ENCODE peak calls at places on chromosomes 7 and 10, in six cellular contexts. A is endothelial cell of umbilical vein, H is transverse colon, M is uterus, X is ovary, J is esophagus squamous epithelium. Q is an unnamed sample.

GRCh38 chr10:51743146-51743545 is 43.8 kb upstream of the CSTF2T start:
- DNase-seq in A (no peak), X (no peak), M (no peak), H (no peak), J (no peak), Q (no peak)

GRCh38 chr7:74479961-74480829 is 26.5 kb downstream of the GTF2IRD1 start:
- DNase-seq in X (peak), H (peak), A (peak), J (no peak), M (peak), Q (peak)

GRCh38 chr10:12784646-12785045 is 216.9 kb downstream of the CCDC3 start:
- DNase-seq in J (no peak), X (no peak), H (no peak), A (no peak), M (no peak), Q (no peak)

GRCh38 chr10:132654121-132654571 is 116.6 kb downstream of the INPP5A start:
- DNase-seq in X (peak), M (no peak), A (no peak), J (no peak), H (no peak), Q (no peak)

GRCh38 chr10:118290471-118290995 is 51.6 kb downstream of the FAM204A start:
- DNase-seq in H (no peak), A (no peak), M (no peak), X (no peak), J (no peak), Q (no peak)

GRCh38 chr7:522071-522937 is 2.7 kb upstream of the PDGFA start:
- DNase-seq in H (peak), J (no peak), X (peak), A (peak), M (peak), Q (no peak)

GRCh38 chr10:71621783-71622526 is 97.6 kb downstream of the C10orf105 start:
- DNase-seq in H (no peak), J (no peak), A (no peak), M (peak), X (peak), Q (no peak)

GRCh38 chr10:70404906-70405824 is 1.2 kb downstream of the EIF4EBP2 start:
- DNase-seq in M (peak), A (peak), J (no peak), X (peak), H (peak), Q (peak)

GRCh38 chr10:35191523-35191922 is 64.9 kb downstream of the CREM start:
- DNase-seq in X (no peak), J (no peak), M (no peak), A (peak), H (peak), Q (no peak)

GRCh38 chr10:99784025-99784730 is 1.7 kb downstream of the ABCC2 start:
- DNase-seq in H (no peak), X (no peak), A (peak), J (no peak), M (no peak), Q (no peak)

GRCh38 chr7:40147371-40148246 is 12.8 kb downstream of the SUGCT start:
- DNase-seq in A (no peak), J (no peak), X (no peak), M (no peak), H (no peak), Q (no peak)

GRCh38 chr7:46932656-46933424 is 649.1 kb downstream of the TNS3 start:
- DNase-seq in X (no peak), M (peak), A (peak), J (no peak), H (no peak), Q (no peak)

GRCh38 chr7:117982071-117983055 is 109.1 kb upstream of the CTTNBP2 start:
- DNase-seq in H (peak), A (peak), M (peak), X (no peak), J (no peak), Q (no peak)

GRCh38 chr7:77799078-77799964 is 748 bp downstream of the PHTF2 start:
- DNase-seq in A (peak), M (peak), H (peak), X (peak), J (no peak), Q (peak)

GRCh38 chr7:888081-889024 is 12.0 kb downstream of the GET4 start:
- DNase-seq in J (no peak), X (no peak), M (no peak), A (no peak), H (no peak), Q (no peak)

GRCh38 chr7:55526770-55527169 is 45.5 kb downstream of the VOPP1 start:
- DNase-seq in H (no peak), J (no peak), A (no peak), X (no peak), M (no peak), Q (no peak)

DNA sequence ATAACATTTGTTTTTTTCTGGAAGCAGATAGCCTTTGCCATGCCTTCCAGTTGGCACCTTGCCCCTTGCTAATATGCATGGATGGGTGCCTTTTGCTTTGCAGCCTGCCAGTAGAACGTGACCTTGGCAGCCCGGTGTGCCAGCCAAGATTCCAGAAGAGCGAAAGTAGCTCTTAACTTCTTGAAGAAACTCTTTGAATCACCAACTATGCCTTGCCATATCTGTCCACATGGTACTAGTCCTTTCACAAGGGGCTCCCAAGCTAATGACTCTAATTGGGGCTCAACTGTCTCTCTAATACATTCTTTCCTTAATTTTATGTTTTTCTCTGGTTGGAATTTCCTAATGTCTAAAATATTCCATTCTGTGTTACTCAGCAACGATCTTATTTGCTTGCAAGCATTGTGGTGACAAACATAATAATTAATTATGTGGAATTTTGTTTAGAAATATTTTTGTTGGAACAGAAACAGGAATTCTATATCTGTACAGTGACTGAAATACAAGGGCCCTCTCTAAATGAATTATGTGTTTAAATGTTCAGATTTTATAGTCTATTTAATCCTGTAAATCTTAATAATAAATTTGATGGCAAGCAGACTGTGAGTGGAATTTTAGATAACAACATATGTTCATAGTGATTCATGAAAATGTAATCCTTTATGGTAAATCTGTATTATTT is 45.8 kb downstream of the HDAC9 start:
- DNase-seq in H (no peak), J (no peak), M (peak), A (peak), X (peak), Q (no peak)
- H3K4me3 ChIP-seq in H (no peak), J (no peak), M (no peak), A (no peak), X (no peak), Q (no peak)

DNA sequence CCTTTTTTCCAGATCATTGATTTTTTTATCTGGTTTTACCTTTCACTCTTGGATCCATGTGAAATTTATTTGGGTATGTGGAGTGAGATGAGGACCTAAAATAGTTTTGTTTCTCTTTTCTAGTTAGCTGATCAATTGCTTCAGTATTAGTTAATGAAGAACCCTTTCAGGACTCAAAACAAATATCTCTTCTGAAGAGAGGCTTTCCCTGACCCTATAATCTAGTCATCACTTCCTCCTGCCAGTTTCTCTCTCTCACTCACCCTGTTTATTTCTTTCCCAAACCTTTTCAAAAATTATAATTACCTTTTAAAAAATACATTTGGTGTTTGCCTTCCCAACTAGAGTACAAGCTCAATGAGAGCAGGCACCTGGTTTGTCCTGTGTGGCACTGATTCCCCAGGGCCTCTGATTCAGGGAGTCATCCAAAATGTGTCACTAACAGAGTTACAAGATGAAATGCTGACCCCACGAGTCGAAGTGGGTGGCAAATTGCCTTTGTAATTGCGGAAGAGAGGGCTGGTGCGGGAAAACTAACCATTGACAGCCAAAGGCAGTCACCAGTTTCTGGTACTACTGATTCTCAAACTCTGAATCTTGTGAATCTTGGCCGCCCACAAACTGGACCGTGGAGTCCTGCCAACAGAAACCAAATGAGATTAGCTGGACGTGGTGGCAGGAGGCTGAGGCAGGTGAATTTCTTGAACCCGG is 2.4 kb downstream of the TMEM140 start:
- DNase-seq in J (no peak), M (no peak), X (no peak), H (no peak), A (no peak), Q (no peak)
- TF ChIP-seq POLR2A in J (no peak), M (no peak), X (no peak), H (no peak), A (no peak), Q (no peak)

GRCh38 chr7:42236266-42237161 is 495 bp downstream of the GLI3 start:
- DNase-seq in X (peak), A (peak), M (peak), H (peak), J (no peak), Q (no peak)
- TF ChIP-seq CTCF in X (no peak), A (no peak), M (no peak), H (no peak), J (no peak), Q (no peak)

DNA sequence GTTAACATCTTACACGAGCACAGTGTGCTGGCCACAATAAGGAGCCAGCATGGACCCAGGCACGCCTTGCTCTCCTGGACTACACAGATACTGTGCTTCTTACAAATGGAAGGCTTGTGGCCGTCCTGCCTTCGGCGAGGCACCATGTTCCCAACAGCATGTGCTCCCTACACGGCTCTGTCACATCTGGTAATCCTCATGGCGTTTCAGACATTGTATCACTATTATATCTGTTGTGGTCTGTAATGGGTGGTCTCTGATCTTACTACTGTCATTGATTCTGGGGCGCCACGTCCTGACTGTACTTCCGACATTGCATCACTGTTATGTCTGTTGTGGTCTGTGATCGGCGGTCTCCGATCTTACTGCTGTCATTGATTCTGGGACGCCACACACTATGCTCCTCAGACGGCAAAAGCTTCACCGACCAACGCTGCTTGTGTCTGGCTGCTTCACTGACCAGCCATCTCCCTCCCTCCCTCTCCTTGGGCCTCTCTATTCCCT is 195.4 kb downstream of the MAD1L1 start:
- DNase-seq in A (no peak), X (no peak), H (no peak), M (no peak), J (no peak), Q (no peak)
- H3K4me3 ChIP-seq in A (no peak), X (peak), H (no peak), M (peak), J (peak), Q (peak)

GRCh38 chr7:18513343-18513742 is 17.8 kb downstream of the HDAC9 start:
- DNase-seq in X (no peak), M (no peak), A (no peak), H (no peak), J (no peak), Q (no peak)
- TF ChIP-seq POLR2A in X (no peak), M (no peak), A (no peak), H (no peak), J (no peak), Q (no peak)

DNA sequence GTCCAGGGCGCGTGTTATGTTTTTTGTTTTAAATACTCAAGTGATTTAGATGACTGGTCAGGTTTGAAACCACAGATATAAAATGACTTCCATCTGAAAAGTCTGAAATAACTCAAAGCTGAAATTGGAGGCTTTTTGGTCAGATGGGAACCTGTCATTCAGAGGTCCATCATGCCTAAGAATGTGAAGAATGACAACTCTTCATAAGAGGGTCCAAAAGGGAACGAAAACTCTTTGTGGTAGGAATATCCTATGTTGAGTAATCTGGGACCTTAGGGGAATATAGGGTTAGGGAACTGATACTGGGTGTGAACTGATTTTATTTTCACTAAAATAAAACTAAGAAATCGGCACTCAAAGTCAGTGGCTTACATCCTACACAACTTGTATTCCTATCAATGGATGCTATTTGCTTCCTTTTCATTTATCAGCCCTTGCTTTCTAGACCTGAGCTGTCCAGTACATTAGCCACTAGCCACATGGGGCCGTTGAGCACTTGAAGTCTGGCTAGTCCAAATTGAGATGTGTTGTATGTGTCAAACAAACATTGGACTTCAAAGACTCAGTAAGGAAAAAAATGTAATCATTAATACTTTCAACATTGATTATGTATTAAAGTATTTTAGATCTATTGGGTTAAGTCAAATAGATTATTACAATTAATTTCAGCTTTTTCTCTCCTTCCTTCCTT is 56.3 kb upstream of the KDM7A start:
- DNase-seq in A (no peak), X (no peak), M (no peak), J (no peak), H (no peak), Q (no peak)
- TF ChIP-seq CTCF in A (no peak), X (no peak), M (no peak), J (no peak), H (no peak), Q (no peak)

DNA sequence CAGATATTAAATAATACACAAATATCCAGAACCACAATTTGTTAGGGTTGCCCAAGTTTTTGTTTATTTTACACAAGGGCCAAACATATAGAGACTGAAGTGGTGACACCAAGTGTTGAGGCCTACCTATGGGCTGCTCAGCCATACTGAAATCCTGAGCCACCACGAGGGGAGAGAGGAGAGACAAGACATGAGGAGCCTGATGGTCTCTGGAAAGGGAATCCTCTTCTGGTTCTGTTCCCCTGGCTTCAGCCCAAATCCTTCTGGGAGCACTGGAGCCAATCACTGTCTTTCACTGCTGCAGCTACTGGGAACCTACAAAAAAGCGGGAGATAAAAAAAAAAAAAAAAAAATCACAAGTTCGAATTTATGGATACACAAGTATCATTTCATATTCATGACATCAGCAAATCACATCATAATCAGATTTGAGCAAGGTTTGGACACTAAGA is 1.9 kb downstream of the SKIDA1 start:
- DNase-seq in H (no peak), M (no peak), A (no peak), J (no peak), X (peak), Q (no peak)
- H3K4me3 ChIP-seq in H (no peak), M (no peak), A (no peak), J (no peak), X (no peak), Q (no peak)

GRCh38 chr10:89643812-89644690 is 991 bp downstream of the PANK1 start:
- DNase-seq in X (peak), J (peak), M (peak), H (peak), A (peak), Q (peak)
- TF ChIP-seq POLR2A in X (peak), J (no peak), M (peak), H (peak), A (peak), Q (no peak)